ENCODE peak calls at places on chromosome 14, in five cellular contexts. E, L, C, P and S are unnamed samples.

GRCh38 chr14:95956601-95957460 is 80.2 kb downstream of the TUNAR start:
- DNase-seq in E (no peak), L (no peak), C (no peak), P (no peak), S (no peak)

GRCh38 chr14:92801917-92802316 is 7.8 kb downstream of the GOLGA5 start:
- DNase-seq in E (no peak), L (no peak), C (no peak), P (no peak), S (no peak)

GRCh38 chr14:89618821-89619551 is 202.0 kb upstream of the FOXN3 start:
- DNase-seq in E (peak; percentile 82), L (peak; percentile 76), C (peak; percentile 87), P (peak; percentile 71), S (peak; percentile 65)

GRCh38 chr14:76708028-76708427 is 53.2 kb upstream of the VASH1 start:
- DNase-seq in E (no peak), L (no peak), C (no peak), P (no peak), S (no peak)

GRCh38 chr14:99755629-99756603 is 37.3 kb upstream of the EML1 start:
- DNase-seq in E (no peak), L (peak; percentile 95), C (peak; percentile 74), P (no peak), S (peak; percentile 93)

GRCh38 chr14:31884776-31885379 is 192.2 kb upstream of the ARHGAP5 start:
- DNase-seq in E (no peak), L (no peak), C (no peak), P (no peak), S (peak; percentile 16)

GRCh38 chr14:104392396-104393198 is 187.0 kb upstream of the C14orf180 start:
- DNase-seq in E (no peak), L (no peak), C (peak; percentile 57), P (no peak), S (no peak)

GRCh38 chr14:50865677-50866076 is 6.2 kb upstream of the ABHD12B start:
- DNase-seq in E (no peak), L (no peak), C (no peak), P (no peak), S (no peak)

GRCh38 chr14:59126714-59127436 is 61.6 kb upstream of the DAAM1 start:
- DNase-seq in E (peak; percentile 62), L (no peak), C (no peak), P (peak; percentile 48), S (no peak)

GRCh38 chr14:51302319-51303030 is 62.4 kb downstream of the TMX1 start:
- DNase-seq in E (no peak), L (no peak), C (no peak), P (no peak), S (no peak)

GRCh38 chr14:96077983-96078686 is 39.0 kb downstream of the C14orf132 start:
- DNase-seq in E (no peak), L (peak; percentile 35), C (no peak), P (no peak), S (no peak)

GRCh38 chr14:78967111-78967809 is 797.1 kb downstream of the NRXN3 start:
- DNase-seq in E (no peak), L (no peak), C (no peak), P (no peak), S (peak; percentile 28)

GRCh38 chr14:50560929-50561280 is 960 bp downstream of the ATL1 start:
- DNase-seq in E (peak; percentile 47), L (peak; percentile 94), C (peak; percentile 93), P (peak; percentile 63), S (peak; percentile 66)

GRCh38 chr14:77582511-77582910 is 33.9 kb downstream of the SPTLC2 start:
- DNase-seq in E (no peak), L (no peak), C (no peak), P (peak; percentile 53), S (no peak)

GRCh38 chr14:53840444-53840843 is 116.2 kb downstream of the BMP4 start:
- DNase-seq in E (no peak), L (no peak), C (no peak), P (no peak), S (no peak)

DNA sequence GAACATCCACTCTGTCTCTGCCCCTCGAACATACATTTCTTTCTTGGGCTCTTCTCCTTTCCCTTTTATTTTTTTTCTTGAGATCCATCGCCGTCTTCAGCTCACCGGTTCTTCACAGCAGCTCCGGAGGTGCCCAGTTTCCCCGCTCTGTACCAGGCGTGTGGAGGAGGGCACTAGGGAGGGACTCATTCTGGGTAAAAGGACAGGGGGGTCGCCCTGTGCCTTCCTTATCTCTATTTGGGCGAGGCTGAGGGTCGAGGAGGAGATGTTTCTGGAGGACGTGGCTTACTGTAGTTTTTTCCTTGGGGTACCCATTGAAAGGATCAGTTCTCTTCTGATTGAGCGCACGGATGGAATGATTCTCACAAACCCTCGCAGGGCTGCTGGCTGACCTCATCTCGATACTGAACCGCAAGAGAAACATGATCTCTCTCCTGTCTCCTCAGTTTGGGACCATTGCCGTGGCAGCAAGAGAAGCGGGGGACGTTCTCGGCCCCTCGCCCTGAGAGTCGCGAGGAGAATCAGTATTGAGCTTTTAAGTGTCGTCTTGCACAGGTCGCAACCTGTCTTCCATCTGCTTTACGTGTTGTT is 386 bp downstream of the LIN52 start:
- DNase-seq in E (peak; percentile 36), L (no peak), C (no peak), P (peak; percentile 35), S (no peak)
- H3K4me1 ChIP-seq in E (no peaks in the 10 kb centered on the region), L (peaks cover 27% of the 10 kb centered on the region), C (peaks cover 19% of the 10 kb centered on the region), P (peaks cover 2% of the 10 kb centered on the region), S (peaks cover 11% of the 10 kb centered on the region)

DNA sequence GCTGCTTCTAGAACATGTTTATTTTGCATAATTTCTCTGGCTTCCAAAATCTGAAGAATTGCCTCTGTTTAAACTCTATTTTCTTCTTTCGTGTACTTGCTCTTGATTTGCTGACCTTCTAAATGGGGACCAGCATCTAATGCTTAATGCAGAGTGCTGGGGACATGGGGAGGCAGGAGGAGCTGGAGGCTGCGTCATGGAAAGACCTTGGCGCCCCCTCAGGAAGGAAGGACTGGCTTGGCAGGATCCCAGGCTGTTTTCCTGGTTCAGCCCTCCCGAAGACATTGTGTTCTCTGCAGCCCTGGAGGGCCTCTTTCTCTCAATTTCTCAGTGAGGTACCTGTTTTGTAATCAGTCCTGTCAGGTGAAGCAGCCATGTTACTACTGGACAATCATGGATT is 5.5 kb downstream of the PRKCH start:
- DNase-seq in E (no peak), L (peak; percentile 79), C (peak; percentile 82), P (no peak), S (no peak)
- H3K27ac ChIP-seq in E (peak overlapping the region; percentile 15), L (peak overlapping the region; percentile 26), C (peak overlapping the region; percentile 81), P (no peak overlapping the region), S (no peak overlapping the region)

GRCh38 chr14:28757790-28758189 is 8.8 kb upstream of the FOXG1 start:
- DNase-seq in E (no peak), L (no peak), C (no peak), P (no peak), S (no peak)
- H3K27me3 ChIP-seq in E (peaks cover 100% of the 10 kb centered on the region), L (peaks cover 82% of the 10 kb centered on the region), C (peaks cover 87% of the 10 kb centered on the region), P (peaks cover 4% of the 10 kb centered on the region), S (peaks cover 51% of the 10 kb centered on the region)

GRCh38 chr14:24273422-24273998 is 2.1 kb upstream of the RABGGTA start:
- DNase-seq in E (no peak), L (no peak), C (no peak), P (no peak), S (no peak)
- H3K4me1 ChIP-seq in E (no peaks in the 10 kb centered on the region), L (peaks cover 8% of the 10 kb centered on the region), C (peaks cover 42% of the 10 kb centered on the region), P (peaks cover 6% of the 10 kb centered on the region), S (peaks cover 10% of the 10 kb centered on the region)